ENCODE peak calls at places on chromosomes 1 and 21, in five cellular contexts. One of them, this sample, is unnamed.
A peak's percentile ranks its signal among the peaks of the same experiment; 100 is the strongest.

GRCh38 chr1:192311281-192311680 is 5.5 kb upstream of the RGS21 start:
- DNase-seq in psoas muscle: no peak
- DNase-seq in tibial nerve: no peak
- DNase-seq in K562: no peak
- DNase-seq in RWPE2: no peak
- DNase-seq in this sample: no peak

GRCh38 chr1:61011514-61012263 is 70.7 kb upstream of the NFIA start:
- DNase-seq in K562: no peak
- DNase-seq in tibial nerve: no peak
- DNase-seq in RWPE2: no peak
- DNase-seq in psoas muscle: no peak
- DNase-seq in this sample: no peak

GRCh38 chr1:228781161-228781771 is 46.0 kb downstream of the RHOU start:
- DNase-seq in K562: no peak
- DNase-seq in psoas muscle: no peak
- DNase-seq in RWPE2: no peak
- DNase-seq in tibial nerve: no peak
- DNase-seq in this sample: peak; percentile 69

GRCh38 chr1:27581823-27582243 is 22.1 kb downstream of the AHDC1 start:
- DNase-seq in RWPE2: no peak
- DNase-seq in K562: no peak
- DNase-seq in tibial nerve: no peak
- DNase-seq in psoas muscle: peak; percentile 72
- DNase-seq in this sample: no peak

GRCh38 chr1:26121854-26122773 is 10.5 kb downstream of the PDIK1L start:
- DNase-seq in tibial nerve: no peak
- DNase-seq in K562: no peak
- DNase-seq in RWPE2: no peak
- DNase-seq in psoas muscle: no peak
- DNase-seq in this sample: no peak

GRCh38 chr1:244356371-244356770 is 95.3 kb downstream of the ADSS2 start:
- DNase-seq in tibial nerve: no peak
- DNase-seq in psoas muscle: no peak
- DNase-seq in RWPE2: no peak
- DNase-seq in K562: no peak
- DNase-seq in this sample: no peak

GRCh38 chr1:35298464-35298863 is 30.0 kb downstream of the ZMYM4 start:
- DNase-seq in psoas muscle: no peak
- DNase-seq in tibial nerve: peak; percentile 10
- DNase-seq in K562: no peak
- DNase-seq in RWPE2: no peak
- DNase-seq in this sample: no peak

GRCh38 chr1:195415584-195415983 is 1192.7 kb downstream of the KCNT2 start:
- DNase-seq in tibial nerve: no peak
- DNase-seq in RWPE2: no peak
- DNase-seq in psoas muscle: no peak
- DNase-seq in K562: no peak
- DNase-seq in this sample: no peak

GRCh38 chr1:56123421-56123820 is 455.9 kb downstream of the PLPP3 start:
- DNase-seq in K562: no peak
- DNase-seq in psoas muscle: no peak
- DNase-seq in RWPE2: no peak
- DNase-seq in tibial nerve: no peak
- DNase-seq in this sample: no peak

DNA sequence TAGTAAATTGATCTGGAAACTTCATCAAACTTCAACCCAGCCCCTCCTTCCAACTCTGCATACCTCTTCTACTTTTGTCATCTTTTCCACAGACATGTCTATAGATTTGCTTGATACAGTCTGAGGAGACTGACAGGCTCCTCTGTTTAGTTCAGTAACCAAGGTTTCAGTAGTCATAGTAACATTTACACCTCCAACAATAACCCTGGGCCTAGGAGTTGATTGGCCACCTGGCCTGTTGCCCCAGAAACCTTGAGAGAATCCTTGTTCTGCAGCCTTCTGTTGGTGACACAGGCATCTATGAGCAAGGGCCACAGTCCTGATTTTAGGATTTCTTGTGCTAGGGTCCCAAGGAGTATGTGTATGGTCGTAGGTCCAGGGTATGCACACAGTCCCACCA is at the start of gene CFAP141:
- DNase-seq in tibial nerve: no peak
- DNase-seq in RWPE2: no peak
- DNase-seq in psoas muscle: no peak
- DNase-seq in K562: no peak
- DNase-seq in this sample: no peak
- H3K4me1 ChIP-seq in tibial nerve: no peaks in the 10 kb centered on the region
- H3K4me1 ChIP-seq in RWPE2: no peaks in the 10 kb centered on the region
- H3K4me1 ChIP-seq in psoas muscle: peaks cover 7% of the 10 kb centered on the region
- H3K4me1 ChIP-seq in K562: no peaks in the 10 kb centered on the region
- H3K4me1 ChIP-seq in this sample: no peaks in the 10 kb centered on the region

DNA sequence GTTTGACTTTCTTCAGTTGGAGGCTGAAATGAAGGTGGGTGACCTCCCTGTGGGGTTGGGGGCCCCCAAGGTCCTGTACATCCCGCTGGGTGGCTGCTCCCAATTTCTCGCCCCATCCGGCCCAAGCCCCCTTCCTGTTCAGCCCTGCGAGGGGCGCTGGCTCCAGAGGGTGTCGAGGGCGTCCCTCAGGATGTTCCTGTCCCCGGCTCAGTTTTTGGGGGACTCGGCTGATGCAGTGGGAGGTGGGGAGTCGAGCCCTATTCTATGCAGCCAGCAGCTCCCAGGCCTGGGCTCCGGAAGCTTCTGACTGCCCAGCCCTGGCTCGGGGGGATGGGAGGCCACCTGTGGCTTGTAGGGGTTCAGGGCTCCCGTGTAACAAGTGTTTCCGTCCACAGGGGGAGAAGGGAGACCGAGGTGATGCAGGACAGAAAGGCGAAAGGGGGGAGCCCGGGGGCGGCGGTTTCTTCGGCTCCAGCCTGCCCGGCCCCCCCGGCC is 38.2 kb downstream of the SLC19A1 start:
- DNase-seq in RWPE2: peak; percentile 54
- DNase-seq in K562: peak; percentile 40
- DNase-seq in psoas muscle: peak; percentile 5
- DNase-seq in tibial nerve: no peak
- DNase-seq in this sample: no peak
- TF ChIP-seq CTCF in RWPE2: no peak
- TF ChIP-seq CTCF in K562: no peak
- TF ChIP-seq CTCF in psoas muscle: no peak
- TF ChIP-seq CTCF in tibial nerve: no peak
- TF ChIP-seq CTCF in this sample: no peak

GRCh38 chr1:20589331-20590312 is 725 bp downstream of the CDA start:
- DNase-seq in tibial nerve: no peak
- DNase-seq in psoas muscle: peak; percentile 84
- DNase-seq in RWPE2: no peak
- DNase-seq in K562: no peak
- DNase-seq in this sample: peak; percentile 42
- H3K4me3 ChIP-seq in tibial nerve: peak overlapping the region; percentile 14
- H3K4me3 ChIP-seq in psoas muscle: peak overlapping the region; percentile 36
- H3K4me3 ChIP-seq in RWPE2: peak overlapping the region; percentile 44
- H3K4me3 ChIP-seq in K562: no peak overlapping the region
- H3K4me3 ChIP-seq in this sample: no peak overlapping the region

GRCh38 chr21:42062543-42063022 is 8.5 kb upstream of the UMODL1 start:
- DNase-seq in RWPE2: no peak
- DNase-seq in K562: no peak
- DNase-seq in psoas muscle: no peak
- DNase-seq in tibial nerve: no peak
- DNase-seq in this sample: no peak

GRCh38 chr21:42063578-42064521 is 7.3 kb upstream of the UMODL1 start:
- DNase-seq in psoas muscle: no peak
- DNase-seq in RWPE2: peak; percentile 68
- DNase-seq in K562: no peak
- DNase-seq in tibial nerve: no peak
- DNase-seq in this sample: peak; percentile 44

GRCh38 chr21:42061195-42061865 is 9.8 kb upstream of the UMODL1 start:
- DNase-seq in psoas muscle: no peak
- DNase-seq in K562: no peak
- DNase-seq in RWPE2: peak; percentile 26
- DNase-seq in tibial nerve: no peak
- DNase-seq in this sample: peak; percentile 50

GRCh38 chr21:42061866-42062542 is 9.1 kb upstream of the UMODL1 start:
- DNase-seq in RWPE2: peak; percentile 19
- DNase-seq in tibial nerve: no peak
- DNase-seq in psoas muscle: no peak
- DNase-seq in K562: no peak
- DNase-seq in this sample: no peak

GRCh38 chr21:42063206-42063577 is 7.9 kb upstream of the UMODL1 start:
- DNase-seq in RWPE2: peak; percentile 38
- DNase-seq in tibial nerve: peak; percentile 36
- DNase-seq in K562: no peak
- DNase-seq in psoas muscle: no peak
- DNase-seq in this sample: peak; percentile 72
- H3K4me1 ChIP-seq in RWPE2: peaks cover 14% of the 10 kb centered on the region
- H3K4me1 ChIP-seq in tibial nerve: no peaks in the 10 kb centered on the region
- H3K4me1 ChIP-seq in K562: no peaks in the 10 kb centered on the region
- H3K4me1 ChIP-seq in psoas muscle: no peaks in the 10 kb centered on the region
- H3K4me1 ChIP-seq in this sample: peaks cover 9% of the 10 kb centered on the region

GRCh38 chr1:80657707-80658106 is 1143.0 kb upstream of the ADGRL2 start:
- DNase-seq in tibial nerve: no peak
- DNase-seq in psoas muscle: no peak
- DNase-seq in K562: no peak
- DNase-seq in RWPE2: no peak
- DNase-seq in this sample: no peak

GRCh38 chr1:80656628-80657019 is 1144.1 kb upstream of the ADGRL2 start:
- DNase-seq in RWPE2: no peak
- DNase-seq in psoas muscle: no peak
- DNase-seq in K562: no peak
- DNase-seq in tibial nerve: no peak
- DNase-seq in this sample: no peak

GRCh38 chr1:80657048-80657653 is 1143.6 kb upstream of the ADGRL2 start:
- DNase-seq in RWPE2: no peak
- DNase-seq in K562: no peak
- DNase-seq in tibial nerve: no peak
- DNase-seq in psoas muscle: no peak
- DNase-seq in this sample: no peak

GRCh38 chr1:80656011-80656627 is 1144.6 kb upstream of the ADGRL2 start:
- DNase-seq in psoas muscle: no peak
- DNase-seq in tibial nerve: no peak
- DNase-seq in K562: no peak
- DNase-seq in RWPE2: no peak
- DNase-seq in this sample: no peak
- TF ChIP-seq CTCF in psoas muscle: no peak
- TF ChIP-seq CTCF in tibial nerve: no peak
- TF ChIP-seq CTCF in K562: no peak
- TF ChIP-seq CTCF in RWPE2: peak; percentile 25
- TF ChIP-seq CTCF in this sample: no peak

GRCh38 chr1:15171271-15171908 is 17.8 kb downstream of the TMEM51 start:
- DNase-seq in RWPE2: no peak
- DNase-seq in K562: no peak
- DNase-seq in psoas muscle: no peak
- DNase-seq in tibial nerve: no peak
- DNase-seq in this sample: no peak
- H3K4me3 ChIP-seq in RWPE2: no peak overlapping the region
- H3K4me3 ChIP-seq in K562: no peak overlapping the region
- H3K4me3 ChIP-seq in psoas muscle: no peak overlapping the region
- H3K4me3 ChIP-seq in tibial nerve: no peak overlapping the region
- H3K4me3 ChIP-seq in this sample: no peak overlapping the region

GRCh38 chr1:24117722-24118409 is 5.9 kb upstream of the MYOM3 start:
- DNase-seq in tibial nerve: no peak
- DNase-seq in psoas muscle: no peak
- DNase-seq in K562: no peak
- DNase-seq in RWPE2: no peak
- DNase-seq in this sample: no peak

GRCh38 chr1:24114753-24115152 is 2.8 kb upstream of the MYOM3 start:
- DNase-seq in RWPE2: no peak
- DNase-seq in K562: no peak
- DNase-seq in psoas muscle: no peak
- DNase-seq in tibial nerve: no peak
- DNase-seq in this sample: no peak

GRCh38 chr1:24118410-24119242 is 6.7 kb upstream of the MYOM3 start:
- DNase-seq in RWPE2: no peak
- DNase-seq in psoas muscle: no peak
- DNase-seq in tibial nerve: no peak
- DNase-seq in K562: no peak
- DNase-seq in this sample: no peak

GRCh38 chr1:24119489-24119858 is 7.5 kb upstream of the MYOM3 start:
- DNase-seq in psoas muscle: no peak
- DNase-seq in tibial nerve: no peak
- DNase-seq in K562: no peak
- DNase-seq in RWPE2: no peak
- DNase-seq in this sample: no peak

DNA sequence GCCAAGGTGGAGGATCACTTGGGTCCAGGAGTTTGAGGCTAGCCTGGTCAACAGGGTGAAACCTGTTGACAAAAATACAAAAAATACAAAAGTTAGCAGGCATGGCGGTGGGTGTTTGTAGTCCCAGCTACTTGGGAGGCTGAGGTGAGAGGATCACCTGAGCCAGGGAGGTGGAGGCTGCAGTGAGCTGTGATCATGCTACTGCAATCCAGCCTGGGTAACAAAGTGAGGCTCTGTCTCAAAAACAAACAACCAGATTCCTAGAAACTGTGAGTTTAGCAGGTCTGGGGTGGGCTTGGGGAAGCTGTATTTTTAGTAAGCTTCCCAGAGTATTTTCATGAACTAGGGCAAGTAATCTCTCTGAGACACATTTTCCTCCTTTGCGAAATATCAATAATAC is 5.2 kb upstream of the MYOM3 start:
- DNase-seq in tibial nerve: no peak
- DNase-seq in RWPE2: no peak
- DNase-seq in psoas muscle: no peak
- DNase-seq in K562: no peak
- DNase-seq in this sample: no peak
- H3K4me1 ChIP-seq in tibial nerve: no peaks in the 10 kb centered on the region
- H3K4me1 ChIP-seq in RWPE2: peaks cover 21% of the 10 kb centered on the region
- H3K4me1 ChIP-seq in psoas muscle: peaks cover 11% of the 10 kb centered on the region
- H3K4me1 ChIP-seq in K562: no peaks in the 10 kb centered on the region
- H3K4me1 ChIP-seq in this sample: no peaks in the 10 kb centered on the region

GRCh38 chr1:24308365-24309015 is 10.7 kb upstream of the GRHL3 start:
- DNase-seq in K562: no peak
- DNase-seq in tibial nerve: no peak
- DNase-seq in RWPE2: no peak
- DNase-seq in psoas muscle: no peak
- DNase-seq in this sample: no peak
- TF ChIP-seq CTCF in K562: peak; percentile 36
- TF ChIP-seq CTCF in tibial nerve: no peak
- TF ChIP-seq CTCF in RWPE2: peak; percentile 25
- TF ChIP-seq CTCF in psoas muscle: no peak
- TF ChIP-seq CTCF in this sample: no peak

DNA sequence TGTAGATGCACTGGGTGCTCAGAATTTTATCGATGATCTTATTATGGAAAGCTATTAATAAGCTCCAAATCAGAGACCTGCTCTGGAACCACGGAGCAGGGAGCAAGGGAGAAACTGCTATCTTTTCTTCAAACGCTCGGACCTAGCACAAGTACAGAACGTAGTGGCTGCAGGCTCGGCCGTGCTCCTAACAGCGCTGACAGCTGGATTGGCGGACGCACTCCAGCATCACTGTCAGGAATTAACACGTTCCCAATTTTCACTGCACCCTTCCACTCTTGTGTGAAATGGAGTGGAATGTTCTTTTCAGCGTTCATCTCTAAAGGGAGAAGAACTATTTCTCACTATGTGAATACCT is 107.0 kb downstream of the ZNF281 start:
- DNase-seq in RWPE2: no peak
- DNase-seq in tibial nerve: no peak
- DNase-seq in psoas muscle: no peak
- DNase-seq in K562: no peak
- DNase-seq in this sample: no peak
- H3K4me3 ChIP-seq in RWPE2: peak overlapping the region; percentile 43
- H3K4me3 ChIP-seq in tibial nerve: peak overlapping the region; percentile 66
- H3K4me3 ChIP-seq in psoas muscle: peak overlapping the region; percentile 75
- H3K4me3 ChIP-seq in K562: no peak overlapping the region
- H3K4me3 ChIP-seq in this sample: peak overlapping the region; percentile 33

This sample was measured in lung.